ENCODE peak calls at places on chromosomes 11 and 22, in ten cellular contexts. One of them, this sample, is unnamed.

GRCh38 chr11:95119361-95120060 is 29.9 kb downstream of the ENDOD1 start:
- DNase-seq in HEK293T: no peak
- DNase-seq in ELR: no peak
- DNase-seq in stomach: no peak
- DNase-seq in nephron progenitor cell: no peak
- DNase-seq in iPS-NIHi11: no peak
- DNase-seq in amniotic stem cell: no peak
- DNase-seq in stimulated activated CD4-positive, alpha-beta T cell treated with anti-CD3 and anti-CD28 coated beads, Interleukin-1b, Interleukin-23, amount 100 ng/mL, for 24 hours: no peak
- DNase-seq in renal cortical epithelial cell: peak; percentile 71
- DNase-seq in fibroblast of the aortic adventitia: no peak
- DNase-seq in this sample: no peak

GRCh38 chr11:103272876-103273275 is 163.7 kb downstream of the DYNC2H1 start:
- DNase-seq in renal cortical epithelial cell: no peak
- DNase-seq in stomach: no peak
- DNase-seq in stimulated activated CD4-positive, alpha-beta T cell treated with anti-CD3 and anti-CD28 coated beads, Interleukin-1b, Interleukin-23, amount 100 ng/mL, for 24 hours: no peak
- DNase-seq in fibroblast of the aortic adventitia: no peak
- DNase-seq in amniotic stem cell: no peak
- DNase-seq in nephron progenitor cell: no peak
- DNase-seq in iPS-NIHi11: no peak
- DNase-seq in ELR: no peak
- DNase-seq in HEK293T: no peak
- DNase-seq in this sample: no peak

GRCh38 chr22:28547132-28547842 is 132.4 kb downstream of the TTC28 start:
- DNase-seq in amniotic stem cell: no peak
- DNase-seq in iPS-NIHi11: no peak
- DNase-seq in ELR: peak; percentile 39
- DNase-seq in nephron progenitor cell: no peak
- DNase-seq in fibroblast of the aortic adventitia: peak; percentile 82
- DNase-seq in renal cortical epithelial cell: no peak
- DNase-seq in HEK293T: no peak
- DNase-seq in stomach: no peak
- DNase-seq in stimulated activated CD4-positive, alpha-beta T cell treated with anti-CD3 and anti-CD28 coated beads, Interleukin-1b, Interleukin-23, amount 100 ng/mL, for 24 hours: no peak
- DNase-seq in this sample: no peak

GRCh38 chr11:105968021-105968697 is 53.9 kb downstream of the MSANTD4 start:
- DNase-seq in stomach: no peak
- DNase-seq in HEK293T: no peak
- DNase-seq in fibroblast of the aortic adventitia: peak; percentile 8
- DNase-seq in nephron progenitor cell: no peak
- DNase-seq in amniotic stem cell: no peak
- DNase-seq in renal cortical epithelial cell: peak; percentile 94
- DNase-seq in ELR: peak; percentile 68
- DNase-seq in iPS-NIHi11: no peak
- DNase-seq in stimulated activated CD4-positive, alpha-beta T cell treated with anti-CD3 and anti-CD28 coated beads, Interleukin-1b, Interleukin-23, amount 100 ng/mL, for 24 hours: no peak
- DNase-seq in this sample: no peak

GRCh38 chr22:49764151-49764581 is 63.5 kb downstream of the BRD1 start:
- DNase-seq in ELR: peak; percentile 24
- DNase-seq in stimulated activated CD4-positive, alpha-beta T cell treated with anti-CD3 and anti-CD28 coated beads, Interleukin-1b, Interleukin-23, amount 100 ng/mL, for 24 hours: no peak
- DNase-seq in nephron progenitor cell: no peak
- DNase-seq in renal cortical epithelial cell: no peak
- DNase-seq in amniotic stem cell: no peak
- DNase-seq in HEK293T: no peak
- DNase-seq in fibroblast of the aortic adventitia: no peak
- DNase-seq in stomach: peak; percentile 22
- DNase-seq in iPS-NIHi11: peak; percentile 43
- DNase-seq in this sample: no peak

GRCh38 chr11:133934599-133935550 is 21.9 kb downstream of the IGSF9B start:
- DNase-seq in renal cortical epithelial cell: peak; percentile 1
- DNase-seq in ELR: peak; percentile 54
- DNase-seq in stomach: no peak
- DNase-seq in iPS-NIHi11: no peak
- DNase-seq in HEK293T: no peak
- DNase-seq in nephron progenitor cell: no peak
- DNase-seq in stimulated activated CD4-positive, alpha-beta T cell treated with anti-CD3 and anti-CD28 coated beads, Interleukin-1b, Interleukin-23, amount 100 ng/mL, for 24 hours: no peak
- DNase-seq in fibroblast of the aortic adventitia: peak; percentile 76
- DNase-seq in amniotic stem cell: peak; percentile 47
- DNase-seq in this sample: no peak

GRCh38 chr11:123525072-123525471 is 95.0 kb downstream of the GRAMD1B start:
- DNase-seq in HEK293T: no peak
- DNase-seq in stimulated activated CD4-positive, alpha-beta T cell treated with anti-CD3 and anti-CD28 coated beads, Interleukin-1b, Interleukin-23, amount 100 ng/mL, for 24 hours: no peak
- DNase-seq in fibroblast of the aortic adventitia: no peak
- DNase-seq in stomach: no peak
- DNase-seq in iPS-NIHi11: no peak
- DNase-seq in nephron progenitor cell: peak; percentile 9
- DNase-seq in amniotic stem cell: no peak
- DNase-seq in renal cortical epithelial cell: no peak
- DNase-seq in ELR: no peak
- DNase-seq in this sample: no peak

GRCh38 chr11:44565008-44565745 is at the start of gene CD82:
- DNase-seq in HEK293T: peak; percentile 98
- DNase-seq in stimulated activated CD4-positive, alpha-beta T cell treated with anti-CD3 and anti-CD28 coated beads, Interleukin-1b, Interleukin-23, amount 100 ng/mL, for 24 hours: peak; percentile 99
- DNase-seq in nephron progenitor cell: peak; percentile 100
- DNase-seq in ELR: peak; percentile 99
- DNase-seq in stomach: peak; percentile 100
- DNase-seq in renal cortical epithelial cell: peak; percentile 90
- DNase-seq in fibroblast of the aortic adventitia: peak; percentile 94
- DNase-seq in amniotic stem cell: peak; percentile 99
- DNase-seq in iPS-NIHi11: peak; percentile 99
- DNase-seq in this sample: peak; percentile 97

GRCh38 chr11:86923993-86924766 is 31.0 kb downstream of the FZD4 start:
- DNase-seq in ELR: no peak
- DNase-seq in renal cortical epithelial cell: peak; percentile 99
- DNase-seq in HEK293T: no peak
- DNase-seq in stimulated activated CD4-positive, alpha-beta T cell treated with anti-CD3 and anti-CD28 coated beads, Interleukin-1b, Interleukin-23, amount 100 ng/mL, for 24 hours: no peak
- DNase-seq in iPS-NIHi11: peak; percentile 58
- DNase-seq in stomach: no peak
- DNase-seq in nephron progenitor cell: peak; percentile 62
- DNase-seq in fibroblast of the aortic adventitia: peak; percentile 66
- DNase-seq in amniotic stem cell: no peak
- DNase-seq in this sample: no peak

GRCh38 chr11:114061053-114062049 is 1.8 kb downstream of the ZBTB16 start:
- DNase-seq in stimulated activated CD4-positive, alpha-beta T cell treated with anti-CD3 and anti-CD28 coated beads, Interleukin-1b, Interleukin-23, amount 100 ng/mL, for 24 hours: no peak
- DNase-seq in stomach: peak; percentile 48
- DNase-seq in iPS-NIHi11: peak; percentile 20
- DNase-seq in fibroblast of the aortic adventitia: no peak
- DNase-seq in HEK293T: peak; percentile 33
- DNase-seq in ELR: no peak
- DNase-seq in nephron progenitor cell: peak; percentile 47
- DNase-seq in renal cortical epithelial cell: peak; percentile 21
- DNase-seq in amniotic stem cell: no peak
- DNase-seq in this sample: no peak

GRCh38 chr22:50310949-50311444 is 3.6 kb upstream of the PLXNB2 start:
- DNase-seq in stomach: no peak
- DNase-seq in HEK293T: no peak
- DNase-seq in nephron progenitor cell: no peak
- DNase-seq in amniotic stem cell: no peak
- DNase-seq in iPS-NIHi11: no peak
- DNase-seq in fibroblast of the aortic adventitia: no peak
- DNase-seq in renal cortical epithelial cell: no peak
- DNase-seq in stimulated activated CD4-positive, alpha-beta T cell treated with anti-CD3 and anti-CD28 coated beads, Interleukin-1b, Interleukin-23, amount 100 ng/mL, for 24 hours: no peak
- DNase-seq in ELR: no peak
- DNase-seq in this sample: no peak

GRCh38 chr11:68383976-68384501 is 71.6 kb downstream of the LRP5 start:
- DNase-seq in stimulated activated CD4-positive, alpha-beta T cell treated with anti-CD3 and anti-CD28 coated beads, Interleukin-1b, Interleukin-23, amount 100 ng/mL, for 24 hours: peak; percentile 50
- DNase-seq in HEK293T: peak; percentile 76
- DNase-seq in nephron progenitor cell: peak; percentile 77
- DNase-seq in iPS-NIHi11: peak; percentile 91
- DNase-seq in fibroblast of the aortic adventitia: peak; percentile 52
- DNase-seq in amniotic stem cell: no peak
- DNase-seq in stomach: peak; percentile 71
- DNase-seq in ELR: peak; percentile 51
- DNase-seq in renal cortical epithelial cell: no peak
- DNase-seq in this sample: peak; percentile 53

GRCh38 chr22:27433585-27434190 is 367.9 kb downstream of the MN1 start:
- DNase-seq in stimulated activated CD4-positive, alpha-beta T cell treated with anti-CD3 and anti-CD28 coated beads, Interleukin-1b, Interleukin-23, amount 100 ng/mL, for 24 hours: no peak
- DNase-seq in amniotic stem cell: no peak
- DNase-seq in stomach: no peak
- DNase-seq in renal cortical epithelial cell: no peak
- DNase-seq in nephron progenitor cell: peak; percentile 68
- DNase-seq in iPS-NIHi11: no peak
- DNase-seq in ELR: peak; percentile 22
- DNase-seq in HEK293T: no peak
- DNase-seq in fibroblast of the aortic adventitia: no peak
- DNase-seq in this sample: no peak

GRCh38 chr22:24431309-24432034 is 4.1 kb downstream of the ADORA2A start:
- DNase-seq in iPS-NIHi11: no peak
- DNase-seq in renal cortical epithelial cell: no peak
- DNase-seq in amniotic stem cell: no peak
- DNase-seq in ELR: no peak
- DNase-seq in fibroblast of the aortic adventitia: no peak
- DNase-seq in nephron progenitor cell: no peak
- DNase-seq in stimulated activated CD4-positive, alpha-beta T cell treated with anti-CD3 and anti-CD28 coated beads, Interleukin-1b, Interleukin-23, amount 100 ng/mL, for 24 hours: no peak
- DNase-seq in HEK293T: no peak
- DNase-seq in stomach: no peak
- DNase-seq in this sample: no peak

GRCh38 chr22:27780161-27780575 is 21.4 kb downstream of the MN1 start:
- DNase-seq in iPS-NIHi11: no peak
- DNase-seq in HEK293T: no peak
- DNase-seq in stimulated activated CD4-positive, alpha-beta T cell treated with anti-CD3 and anti-CD28 coated beads, Interleukin-1b, Interleukin-23, amount 100 ng/mL, for 24 hours: no peak
- DNase-seq in stomach: no peak
- DNase-seq in fibroblast of the aortic adventitia: peak; percentile 67
- DNase-seq in renal cortical epithelial cell: no peak
- DNase-seq in ELR: no peak
- DNase-seq in nephron progenitor cell: no peak
- DNase-seq in amniotic stem cell: no peak
- DNase-seq in this sample: no peak

GRCh38 chr11:114180301-114181055 is 115.7 kb upstream of the NNMT start:
- DNase-seq in HEK293T: no peak
- DNase-seq in stomach: peak; percentile 77
- DNase-seq in amniotic stem cell: no peak
- DNase-seq in iPS-NIHi11: peak; percentile 62
- DNase-seq in stimulated activated CD4-positive, alpha-beta T cell treated with anti-CD3 and anti-CD28 coated beads, Interleukin-1b, Interleukin-23, amount 100 ng/mL, for 24 hours: no peak
- DNase-seq in renal cortical epithelial cell: peak; percentile 52
- DNase-seq in ELR: no peak
- DNase-seq in fibroblast of the aortic adventitia: peak; percentile 20
- DNase-seq in nephron progenitor cell: no peak
- DNase-seq in this sample: no peak

GRCh38 chr11:29333993-29334780 is 682.6 kb downstream of the KCNA4 start:
- DNase-seq in stomach: no peak
- DNase-seq in renal cortical epithelial cell: peak; percentile 73
- DNase-seq in HEK293T: peak; percentile 36
- DNase-seq in stimulated activated CD4-positive, alpha-beta T cell treated with anti-CD3 and anti-CD28 coated beads, Interleukin-1b, Interleukin-23, amount 100 ng/mL, for 24 hours: no peak
- DNase-seq in fibroblast of the aortic adventitia: peak; percentile 84
- DNase-seq in iPS-NIHi11: peak; percentile 52
- DNase-seq in ELR: peak; percentile 79
- DNase-seq in amniotic stem cell: no peak
- DNase-seq in nephron progenitor cell: peak; percentile 9
- DNase-seq in this sample: no peak

GRCh38 chr22:50626314-50626855 is 1.6 kb downstream of the ARSA start:
- DNase-seq in stomach: peak; percentile 24
- DNase-seq in ELR: no peak
- DNase-seq in HEK293T: no peak
- DNase-seq in iPS-NIHi11: no peak
- DNase-seq in nephron progenitor cell: no peak
- DNase-seq in amniotic stem cell: no peak
- DNase-seq in stimulated activated CD4-positive, alpha-beta T cell treated with anti-CD3 and anti-CD28 coated beads, Interleukin-1b, Interleukin-23, amount 100 ng/mL, for 24 hours: no peak
- DNase-seq in renal cortical epithelial cell: no peak
- DNase-seq in fibroblast of the aortic adventitia: no peak
- DNase-seq in this sample: no peak

GRCh38 chr11:9251306-9251705 is 13.8 kb downstream of the DENND5A start:
- DNase-seq in fibroblast of the aortic adventitia: no peak
- DNase-seq in HEK293T: no peak
- DNase-seq in stomach: no peak
- DNase-seq in nephron progenitor cell: no peak
- DNase-seq in stimulated activated CD4-positive, alpha-beta T cell treated with anti-CD3 and anti-CD28 coated beads, Interleukin-1b, Interleukin-23, amount 100 ng/mL, for 24 hours: no peak
- DNase-seq in iPS-NIHi11: no peak
- DNase-seq in amniotic stem cell: no peak
- DNase-seq in renal cortical epithelial cell: no peak
- DNase-seq in ELR: peak; percentile 36
- DNase-seq in this sample: no peak

GRCh38 chr11:65487467-65488272 is 11.2 kb upstream of the MALAT1 start:
- DNase-seq in stimulated activated CD4-positive, alpha-beta T cell treated with anti-CD3 and anti-CD28 coated beads, Interleukin-1b, Interleukin-23, amount 100 ng/mL, for 24 hours: no peak
- DNase-seq in fibroblast of the aortic adventitia: peak; percentile 100
- DNase-seq in ELR: peak; percentile 100
- DNase-seq in renal cortical epithelial cell: peak; percentile 100
- DNase-seq in nephron progenitor cell: peak; percentile 92
- DNase-seq in amniotic stem cell: peak; percentile 100
- DNase-seq in HEK293T: peak; percentile 94
- DNase-seq in stomach: peak; percentile 98
- DNase-seq in iPS-NIHi11: peak; percentile 94
- DNase-seq in this sample: no peak

GRCh38 chr11:762421-763072 is 14.7 kb downstream of the GATD1 start:
- DNase-seq in amniotic stem cell: peak; percentile 25
- DNase-seq in renal cortical epithelial cell: peak; percentile 78
- DNase-seq in stomach: peak; percentile 47
- DNase-seq in fibroblast of the aortic adventitia: peak; percentile 73
- DNase-seq in HEK293T: no peak
- DNase-seq in ELR: peak; percentile 94
- DNase-seq in iPS-NIHi11: peak; percentile 59
- DNase-seq in nephron progenitor cell: no peak
- DNase-seq in stimulated activated CD4-positive, alpha-beta T cell treated with anti-CD3 and anti-CD28 coated beads, Interleukin-1b, Interleukin-23, amount 100 ng/mL, for 24 hours: no peak
- DNase-seq in this sample: no peak

GRCh38 chr11:75350743-75351540 is 519 bp downstream of the ARRB1 start:
- DNase-seq in HEK293T: peak; percentile 59
- DNase-seq in iPS-NIHi11: peak; percentile 71
- DNase-seq in renal cortical epithelial cell: no peak
- DNase-seq in ELR: no peak
- DNase-seq in stimulated activated CD4-positive, alpha-beta T cell treated with anti-CD3 and anti-CD28 coated beads, Interleukin-1b, Interleukin-23, amount 100 ng/mL, for 24 hours: peak; percentile 23
- DNase-seq in amniotic stem cell: no peak
- DNase-seq in nephron progenitor cell: peak; percentile 40
- DNase-seq in fibroblast of the aortic adventitia: peak; percentile 40
- DNase-seq in stomach: peak; percentile 65
- DNase-seq in this sample: no peak

GRCh38 chr11:131186629-131187075 is 183.8 kb upstream of the NTM start:
- DNase-seq in stimulated activated CD4-positive, alpha-beta T cell treated with anti-CD3 and anti-CD28 coated beads, Interleukin-1b, Interleukin-23, amount 100 ng/mL, for 24 hours: no peak
- DNase-seq in amniotic stem cell: no peak
- DNase-seq in renal cortical epithelial cell: no peak
- DNase-seq in fibroblast of the aortic adventitia: no peak
- DNase-seq in nephron progenitor cell: peak; percentile 21
- DNase-seq in stomach: no peak
- DNase-seq in iPS-NIHi11: no peak
- DNase-seq in HEK293T: no peak
- DNase-seq in ELR: no peak
- DNase-seq in this sample: no peak

GRCh38 chr11:11540157-11540556 is 81.6 kb downstream of the GALNT18 start:
- DNase-seq in stomach: no peak
- DNase-seq in nephron progenitor cell: no peak
- DNase-seq in renal cortical epithelial cell: no peak
- DNase-seq in fibroblast of the aortic adventitia: no peak
- DNase-seq in iPS-NIHi11: no peak
- DNase-seq in HEK293T: no peak
- DNase-seq in stimulated activated CD4-positive, alpha-beta T cell treated with anti-CD3 and anti-CD28 coated beads, Interleukin-1b, Interleukin-23, amount 100 ng/mL, for 24 hours: no peak
- DNase-seq in ELR: no peak
- DNase-seq in amniotic stem cell: no peak
- DNase-seq in this sample: no peak

GRCh38 chr11:57379732-57380131 is 1.2 kb downstream of the PRG3 start:
- DNase-seq in stimulated activated CD4-positive, alpha-beta T cell treated with anti-CD3 and anti-CD28 coated beads, Interleukin-1b, Interleukin-23, amount 100 ng/mL, for 24 hours: no peak
- DNase-seq in fibroblast of the aortic adventitia: peak; percentile 43
- DNase-seq in amniotic stem cell: no peak
- DNase-seq in nephron progenitor cell: peak; percentile 82
- DNase-seq in ELR: peak; percentile 36
- DNase-seq in renal cortical epithelial cell: peak; percentile 40
- DNase-seq in iPS-NIHi11: peak; percentile 81
- DNase-seq in HEK293T: peak; percentile 26
- DNase-seq in stomach: no peak
- DNase-seq in this sample: no peak

GRCh38 chr11:27205779-27206549 is 157.1 kb downstream of the CCDC34 start:
- DNase-seq in fibroblast of the aortic adventitia: no peak
- DNase-seq in HEK293T: no peak
- DNase-seq in amniotic stem cell: no peak
- DNase-seq in ELR: no peak
- DNase-seq in nephron progenitor cell: no peak
- DNase-seq in renal cortical epithelial cell: no peak
- DNase-seq in iPS-NIHi11: no peak
- DNase-seq in stomach: no peak
- DNase-seq in stimulated activated CD4-positive, alpha-beta T cell treated with anti-CD3 and anti-CD28 coated beads, Interleukin-1b, Interleukin-23, amount 100 ng/mL, for 24 hours: no peak
- DNase-seq in this sample: no peak

GRCh38 chr11:86620796-86621575 is 51.4 kb downstream of the ME3 start:
- DNase-seq in nephron progenitor cell: no peak
- DNase-seq in fibroblast of the aortic adventitia: peak; percentile 96
- DNase-seq in amniotic stem cell: peak; percentile 25
- DNase-seq in stomach: no peak
- DNase-seq in iPS-NIHi11: no peak
- DNase-seq in ELR: no peak
- DNase-seq in renal cortical epithelial cell: no peak
- DNase-seq in stimulated activated CD4-positive, alpha-beta T cell treated with anti-CD3 and anti-CD28 coated beads, Interleukin-1b, Interleukin-23, amount 100 ng/mL, for 24 hours: no peak
- DNase-seq in HEK293T: no peak
- DNase-seq in this sample: no peak

GRCh38 chr11:86152901-86153300 is 84.0 kb upstream of the PICALM start:
- DNase-seq in stomach: no peak
- DNase-seq in renal cortical epithelial cell: no peak
- DNase-seq in fibroblast of the aortic adventitia: no peak
- DNase-seq in iPS-NIHi11: no peak
- DNase-seq in HEK293T: no peak
- DNase-seq in stimulated activated CD4-positive, alpha-beta T cell treated with anti-CD3 and anti-CD28 coated beads, Interleukin-1b, Interleukin-23, amount 100 ng/mL, for 24 hours: no peak
- DNase-seq in amniotic stem cell: no peak
- DNase-seq in ELR: no peak
- DNase-seq in nephron progenitor cell: no peak
- DNase-seq in this sample: no peak

This sample was measured in activated CD4-positive, alpha-beta T cell treated with anti-CD3 and anti-CD28 coated beads for 24 hours.